ENCODE peak calls at places on chromosome 6, in ten cellular contexts. K, L, Q, R, V, M, I, N, D and Z are unnamed samples.
A peak's percentile ranks its signal among the peaks of the same experiment; 100 is the strongest.

GRCh38 chr6:45209762-45210161 is 118.4 kb upstream of the RUNX2 start:
- DNase-seq in K (no peak), L (no peak), Q (no peak), R (no peak), V (no peak), M (no peak), I (peak; percentile 40), N (no peak), D (no peak), Z (no peak)

GRCh38 chr6:44278774-44279697 is 8.8 kb downstream of the TMEM151B start:
- DNase-seq in K (no peak), L (no peak), Q (no peak), R (no peak), V (no peak), M (no peak), I (no peak), N (no peak), D (no peak), Z (no peak)

GRCh38 chr6:125154184-125155135 is 887 bp downstream of the TPD52L1 start:
- DNase-seq in K (peak; percentile 70), L (no peak), Q (peak; percentile 68), R (no peak), V (peak; percentile 30), M (no peak), I (peak; percentile 25), N (peak; percentile 31), D (no peak), Z (no peak)

GRCh38 chr6:113805167-113805835 is 51.8 kb upstream of the MARCKS start:
- DNase-seq in K (no peak), L (no peak), Q (no peak), R (no peak), V (peak; percentile 57), M (no peak), I (no peak), N (no peak), D (no peak), Z (no peak)

GRCh38 chr6:29461021-29461814 is 4.3 kb downstream of the OR2H1 start:
- DNase-seq in K (no peak), L (no peak), Q (no peak), R (no peak), V (no peak), M (no peak), I (no peak), N (no peak), D (no peak), Z (no peak)

GRCh38 chr6:41707565-41708200 is 27.7 kb downstream of the TFEB start:
- DNase-seq in K (no peak), L (no peak), Q (peak; percentile 74), R (no peak), V (peak; percentile 55), M (no peak), I (no peak), N (peak; percentile 58), D (no peak), Z (no peak)

GRCh38 chr6:165486183-165487137 is 176.6 kb downstream of the PDE10A start:
- DNase-seq in K (no peak), L (no peak), Q (no peak), R (no peak), V (no peak), M (no peak), I (no peak), N (no peak), D (no peak), Z (no peak)

GRCh38 chr6:11692451-11693376 is 85.9 kb downstream of the ADTRP start:
- DNase-seq in K (no peak), L (no peak), Q (no peak), R (no peak), V (no peak), M (no peak), I (no peak), N (no peak), D (no peak), Z (no peak)

GRCh38 chr6:109164331-109164730 is 69.0 kb downstream of the CEP57L1 start:
- DNase-seq in K (no peak), L (no peak), Q (no peak), R (no peak), V (no peak), M (no peak), I (no peak), N (no peak), D (no peak), Z (no peak)

GRCh38 chr6:20191951-20192350 is 20.3 kb downstream of the MBOAT1 start:
- DNase-seq in K (no peak), L (no peak), Q (no peak), R (no peak), V (no peak), M (no peak), I (no peak), N (no peak), D (no peak), Z (no peak)

GRCh38 chr6:21984551-21984950 is 312.3 kb downstream of the PRL start:
- DNase-seq in K (no peak), L (no peak), Q (no peak), R (no peak), V (no peak), M (no peak), I (no peak), N (no peak), D (no peak), Z (no peak)

GRCh38 chr6:155147958-155148663 is 115.7 kb upstream of the CLDN20 start:
- DNase-seq in K (no peak), L (no peak), Q (no peak), R (no peak), V (no peak), M (no peak), I (no peak), N (no peak), D (no peak), Z (no peak)